ENCODE peak calls at places on chromosomes 11 and 22, in seven cellular contexts. S, M, P, T, Q, I and N are unnamed samples.

GRCh38 chr11:34564807-34565241 is 51.2 kb upstream of the ELF5 start:
- DNase-seq in S (no peak), M (no peak), P (peak; percentile 57), T (no peak), Q (no peak), I (no peak), N (peak; percentile 49)

GRCh38 chr11:18171377-18172000 is 1.1 kb upstream of the MRGPRX4 start:
- DNase-seq in S (no peak), M (peak; percentile 14), P (peak; percentile 56), T (peak; percentile 6), Q (no peak), I (no peak), N (peak; percentile 64)

GRCh38 chr11:70952171-70952570 is 300.2 kb downstream of the SHANK2 start:
- DNase-seq in S (no peak), M (no peak), P (no peak), T (no peak), Q (no peak), I (no peak), N (no peak)

GRCh38 chr22:35352214-35353111 is 28.4 kb upstream of the HMOX1 start:
- DNase-seq in S (no peak), M (no peak), P (peak; percentile 74), T (no peak), Q (no peak), I (peak; percentile 62), N (peak; percentile 68)

GRCh38 chr11:123086315-123086714 is 24.4 kb upstream of the HSPA8 start:
- DNase-seq in S (no peak), M (no peak), P (no peak), T (no peak), Q (no peak), I (peak; percentile 88), N (no peak)

GRCh38 chr22:43050995-43051394 is 36.0 kb upstream of the PACSIN2 start:
- DNase-seq in S (no peak), M (no peak), P (peak; percentile 87), T (no peak), Q (peak; percentile 49), I (no peak), N (peak; percentile 87)

GRCh38 chr11:36000616-36001190 is 56.8 kb downstream of the LDLRAD3 start:
- DNase-seq in S (no peak), M (no peak), P (no peak), T (no peak), Q (no peak), I (no peak), N (no peak)

GRCh38 chr11:124788521-124788920 is 11.7 kb downstream of the MSANTD2 start:
- DNase-seq in S (peak; percentile 26), M (no peak), P (no peak), T (no peak), Q (no peak), I (no peak), N (no peak)

GRCh38 chr22:49291169-49291568 is 536.5 kb downstream of the BRD1 start:
- DNase-seq in S (no peak), M (no peak), P (peak; percentile 19), T (no peak), Q (no peak), I (no peak), N (no peak)

GRCh38 chr11:60875856-60876485 is 8.6 kb downstream of the ZP1 start:
- DNase-seq in S (no peak), M (no peak), P (no peak), T (no peak), Q (no peak), I (no peak), N (no peak)

GRCh38 chr11:124839051-124839971 is 25.9 kb upstream of the ROBO3 start:
- DNase-seq in S (no peak), M (no peak), P (peak; percentile 55), T (no peak), Q (no peak), I (no peak), N (peak; percentile 21)

GRCh38 chr11:24820541-24820940 is 323.7 kb downstream of the LUZP2 start:
- DNase-seq in S (peak; percentile 40), M (no peak), P (no peak), T (no peak), Q (no peak), I (no peak), N (no peak)

GRCh38 chr11:94147433-94147845 is 18.8 kb downstream of the PANX1 start:
- DNase-seq in S (no peak), M (no peak), P (no peak), T (no peak), Q (no peak), I (no peak), N (no peak)

GRCh38 chr22:36289406-36289870 is 36.5 kb downstream of the APOL1 start:
- DNase-seq in S (no peak), M (no peak), P (no peak), T (no peak), Q (no peak), I (no peak), N (no peak)

GRCh38 chr11:117828641-117829368 is 4.3 kb upstream of the FXYD2 start:
- DNase-seq in S (peak; percentile 76), M (peak; percentile 91), P (peak; percentile 25), T (no peak), Q (no peak), I (no peak), N (peak; percentile 61)

GRCh38 chr11:77547863-77548551 is 41.7 kb upstream of the AQP11 start:
- DNase-seq in S (peak; percentile 79), M (peak; percentile 71), P (peak; percentile 80), T (peak; percentile 56), Q (peak; percentile 46), I (peak; percentile 29), N (peak; percentile 71)

GRCh38 chr11:67651976-67652895 is 1.7 kb upstream of the ACY3 start:
- DNase-seq in S (no peak), M (no peak), P (no peak), T (no peak), Q (no peak), I (no peak), N (no peak)

GRCh38 chr11:128341280-128341679 is 246.1 kb downstream of the ETS1 start:
- DNase-seq in S (no peak), M (no peak), P (no peak), T (no peak), Q (no peak), I (no peak), N (no peak)

GRCh38 chr11:46345131-46345597 is 2.1 kb upstream of the DGKZ start:
- DNase-seq in S (no peak), M (no peak), P (peak; percentile 83), T (no peak), Q (no peak), I (peak; percentile 87), N (peak; percentile 78)

GRCh38 chr22:27137809-27138400 is 480.5 kb downstream of the MIAT start:
- DNase-seq in S (no peak), M (no peak), P (no peak), T (no peak), Q (no peak), I (no peak), N (no peak)

GRCh38 chr11:117187007-117187406 is 8.5 kb downstream of the SIDT2 start:
- DNase-seq in S (no peak), M (no peak), P (no peak), T (no peak), Q (no peak), I (no peak), N (no peak)

GRCh38 chr11:110471315-110471714 is 41.6 kb downstream of the FDX1 start:
- DNase-seq in S (peak; percentile 75), M (peak; percentile 28), P (no peak), T (no peak), Q (no peak), I (no peak), N (no peak)

GRCh38 chr22:21624120-21624879 is 5.5 kb downstream of the YDJC start:
- DNase-seq in S (peak; percentile 23), M (no peak), P (peak; percentile 72), T (no peak), Q (no peak), I (no peak), N (peak; percentile 60)

GRCh38 chr11:35288817-35289541 is 130.4 kb downstream of the SLC1A2 start:
- DNase-seq in S (peak; percentile 80), M (peak; percentile 85), P (no peak), T (no peak), Q (no peak), I (no peak), N (no peak)

GRCh38 chr22:23718371-23719165 is 27.8 kb downstream of the RGL4 start:
- DNase-seq in S (no peak), M (no peak), P (no peak), T (no peak), Q (no peak), I (no peak), N (no peak)

GRCh38 chr11:69229521-69229920 is 64.4 kb upstream of the MYEOV start:
- DNase-seq in S (no peak), M (no peak), P (no peak), T (no peak), Q (no peak), I (no peak), N (no peak)

GRCh38 chr11:121448431-121448941 is 3.6 kb upstream of the SORL1 start:
- DNase-seq in S (peak; percentile 3), M (no peak), P (no peak), T (no peak), Q (no peak), I (no peak), N (no peak)

GRCh38 chr11:32052218-32052617 is 38.7 kb upstream of the RCN1 start:
- DNase-seq in S (peak; percentile 58), M (peak; percentile 57), P (peak; percentile 35), T (peak; percentile 47), Q (no peak), I (peak; percentile 53), N (peak; percentile 44)

GRCh38 chr11:71400216-71400615 is 48.0 kb downstream of the DHCR7 start:
- DNase-seq in S (no peak), M (no peak), P (no peak), T (no peak), Q (no peak), I (no peak), N (no peak)

GRCh38 chr11:84634309-84634708 is 992.8 kb downstream of the DLG2 start:
- DNase-seq in S (no peak), M (no peak), P (no peak), T (no peak), Q (no peak), I (no peak), N (no peak)
- H3K79me1 ChIP-seq in S (no peaks in the 10 kb centered on the region), M (no peaks in the 10 kb centered on the region), P (no peaks in the 10 kb centered on the region), T (no peaks in the 10 kb centered on the region), Q (no peaks in the 10 kb centered on the region), I (no peaks in the 10 kb centered on the region), N (no peaks in the 10 kb centered on the region)

GRCh38 chr11:114031599-114032320 is 27.8 kb upstream of the ZBTB16 start:
- DNase-seq in S (no peak), M (no peak), P (no peak), T (no peak), Q (no peak), I (no peak), N (no peak)
- H3K4ac ChIP-seq in S (no peak overlapping the region), M (no peak overlapping the region), P (no peak overlapping the region), T (no peak overlapping the region), Q (no peak overlapping the region), I (no peak overlapping the region), N (no peak overlapping the region)

DNA sequence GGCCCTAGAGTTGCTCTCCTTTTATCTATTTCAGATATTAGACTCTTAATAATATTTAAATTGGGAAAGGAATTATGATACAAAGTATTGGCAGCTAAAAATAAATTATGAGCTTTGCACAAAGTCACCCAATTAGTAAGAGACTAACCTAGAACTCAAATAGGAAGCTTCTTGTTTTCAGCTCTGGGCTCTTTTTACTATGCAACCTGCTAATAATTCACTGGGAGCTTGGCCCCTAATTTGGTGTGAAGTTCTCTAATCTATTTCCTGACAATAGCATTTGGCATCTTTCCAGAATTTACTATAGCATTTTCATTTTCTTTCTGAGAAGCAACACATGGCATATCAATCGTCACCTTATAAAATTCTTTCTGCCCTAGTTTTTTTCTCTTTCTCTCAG is 727.7 kb upstream of the ANO5 start:
- DNase-seq in S (no peak), M (no peak), P (no peak), T (no peak), Q (no peak), I (no peak), N (no peak)
- H2AK5ac ChIP-seq in S (no peak overlapping the region), M (no peak overlapping the region), P (no peak overlapping the region), T (no peak overlapping the region), Q (no peak overlapping the region), I (no peak overlapping the region), N (no peak overlapping the region)

GRCh38 chr11:64900263-64900678 is 16.7 kb downstream of the ATG2A start:
- DNase-seq in S (peak; percentile 13), M (no peak), P (no peak), T (no peak), Q (no peak), I (no peak), N (no peak)
- H3K79me1 ChIP-seq in S (no peaks in the 10 kb centered on the region), M (peaks cover 3% of the 10 kb centered on the region), P (no peaks in the 10 kb centered on the region), T (no peaks in the 10 kb centered on the region), Q (no peaks in the 10 kb centered on the region), I (no peaks in the 10 kb centered on the region), N (no peaks in the 10 kb centered on the region)